ENCODE peak calls at places on chromosome 16, in ten cellular contexts. One of them, this sample, is unnamed. For H3K9me3, the result is how much of the 10 kb centered on the place peaks cover.

GRCh38 chr16:83365166-83365565 is 442.6 kb upstream of the HSBP1 start:
- DNase-seq in upper lobe of right lung: no peak
- DNase-seq in heart left ventricle: no peak
- DNase-seq in tibial nerve: no peak
- DNase-seq in lower lobe of right lung: no peak
- DNase-seq in CD4-positive, CD25-positive, alpha-beta regulatory T cell: no peak
- DNase-seq in CD4-positive, alpha-beta T cell: no peak
- DNase-seq in transverse colon: no peak
- DNase-seq in H1: no peak
- DNase-seq in effector memory CD4-positive, alpha-beta T cell: no peak
- DNase-seq in this sample: no peak

GRCh38 chr16:68083861-68084503 is 1.2 kb upstream of the NFATC3 start:
- DNase-seq in upper lobe of right lung: no peak
- DNase-seq in heart left ventricle: no peak
- DNase-seq in tibial nerve: peak
- DNase-seq in lower lobe of right lung: peak
- DNase-seq in CD4-positive, CD25-positive, alpha-beta regulatory T cell: no peak
- DNase-seq in CD4-positive, alpha-beta T cell: no peak
- DNase-seq in transverse colon: no peak
- DNase-seq in H1: no peak
- DNase-seq in effector memory CD4-positive, alpha-beta T cell: no peak
- DNase-seq in this sample: no peak

GRCh38 chr16:27515874-27516353 is 33.8 kb downstream of the GTF3C1 start:
- DNase-seq in upper lobe of right lung: no peak
- DNase-seq in heart left ventricle: no peak
- DNase-seq in tibial nerve: no peak
- DNase-seq in lower lobe of right lung: no peak
- DNase-seq in CD4-positive, CD25-positive, alpha-beta regulatory T cell: no peak
- DNase-seq in CD4-positive, alpha-beta T cell: no peak
- DNase-seq in transverse colon: no peak
- DNase-seq in H1: peak
- DNase-seq in effector memory CD4-positive, alpha-beta T cell: no peak
- DNase-seq in this sample: no peak

GRCh38 chr16:83441523-83441922 is 366.3 kb upstream of the HSBP1 start:
- DNase-seq in upper lobe of right lung: no peak
- DNase-seq in heart left ventricle: no peak
- DNase-seq in tibial nerve: no peak
- DNase-seq in lower lobe of right lung: no peak
- DNase-seq in CD4-positive, CD25-positive, alpha-beta regulatory T cell: no peak
- DNase-seq in CD4-positive, alpha-beta T cell: no peak
- DNase-seq in transverse colon: no peak
- DNase-seq in H1: no peak
- DNase-seq in effector memory CD4-positive, alpha-beta T cell: no peak
- DNase-seq in this sample: no peak

GRCh38 chr16:84079664-84080063 is 37.1 kb upstream of the SLC38A8 start:
- DNase-seq in upper lobe of right lung: no peak
- DNase-seq in heart left ventricle: no peak
- DNase-seq in tibial nerve: no peak
- DNase-seq in lower lobe of right lung: no peak
- DNase-seq in CD4-positive, CD25-positive, alpha-beta regulatory T cell: no peak
- DNase-seq in CD4-positive, alpha-beta T cell: no peak
- DNase-seq in transverse colon: no peak
- DNase-seq in H1: no peak
- DNase-seq in effector memory CD4-positive, alpha-beta T cell: no peak
- DNase-seq in this sample: no peak

GRCh38 chr16:11602321-11602720 is 15.6 kb upstream of the LITAF start:
- DNase-seq in upper lobe of right lung: peak
- DNase-seq in heart left ventricle: no peak
- DNase-seq in tibial nerve: no peak
- DNase-seq in lower lobe of right lung: no peak
- DNase-seq in CD4-positive, CD25-positive, alpha-beta regulatory T cell: no peak
- DNase-seq in CD4-positive, alpha-beta T cell: no peak
- DNase-seq in transverse colon: no peak
- DNase-seq in H1: no peak
- DNase-seq in effector memory CD4-positive, alpha-beta T cell: no peak
- DNase-seq in this sample: no peak

GRCh38 chr16:57988929-57989328 is 11.5 kb downstream of the ZNF319 start:
- DNase-seq in upper lobe of right lung: no peak
- DNase-seq in heart left ventricle: peak
- DNase-seq in tibial nerve: no peak
- DNase-seq in lower lobe of right lung: peak
- DNase-seq in CD4-positive, CD25-positive, alpha-beta regulatory T cell: no peak
- DNase-seq in CD4-positive, alpha-beta T cell: no peak
- DNase-seq in transverse colon: no peak
- DNase-seq in H1: no peak
- DNase-seq in effector memory CD4-positive, alpha-beta T cell: no peak
- DNase-seq in this sample: no peak

GRCh38 chr16:12901597-12902436 is at the start of gene SHISA9:
- DNase-seq in upper lobe of right lung: no peak
- DNase-seq in heart left ventricle: no peak
- DNase-seq in tibial nerve: no peak
- DNase-seq in lower lobe of right lung: no peak
- DNase-seq in CD4-positive, CD25-positive, alpha-beta regulatory T cell: no peak
- DNase-seq in CD4-positive, alpha-beta T cell: no peak
- DNase-seq in transverse colon: no peak
- DNase-seq in H1: peak
- DNase-seq in effector memory CD4-positive, alpha-beta T cell: no peak
- DNase-seq in this sample: no peak

GRCh38 chr16:65786916-65787315 is 579.6 kb upstream of the CDH5 start:
- DNase-seq in upper lobe of right lung: no peak
- DNase-seq in heart left ventricle: no peak
- DNase-seq in tibial nerve: no peak
- DNase-seq in lower lobe of right lung: no peak
- DNase-seq in CD4-positive, CD25-positive, alpha-beta regulatory T cell: no peak
- DNase-seq in CD4-positive, alpha-beta T cell: no peak
- DNase-seq in transverse colon: no peak
- DNase-seq in H1: peak
- DNase-seq in effector memory CD4-positive, alpha-beta T cell: no peak
- DNase-seq in this sample: no peak

GRCh38 chr16:79805621-79806020 is 205.1 kb upstream of the MAF start:
- DNase-seq in upper lobe of right lung: no peak
- DNase-seq in heart left ventricle: no peak
- DNase-seq in tibial nerve: no peak
- DNase-seq in lower lobe of right lung: no peak
- DNase-seq in CD4-positive, CD25-positive, alpha-beta regulatory T cell: no peak
- DNase-seq in CD4-positive, alpha-beta T cell: no peak
- DNase-seq in transverse colon: no peak
- DNase-seq in H1: no peak
- DNase-seq in effector memory CD4-positive, alpha-beta T cell: no peak
- DNase-seq in this sample: no peak

GRCh38 chr16:85352221-85352620 is 239.9 kb upstream of the CIBAR2 start:
- DNase-seq in upper lobe of right lung: no peak
- DNase-seq in heart left ventricle: no peak
- DNase-seq in tibial nerve: no peak
- DNase-seq in lower lobe of right lung: no peak
- DNase-seq in CD4-positive, CD25-positive, alpha-beta regulatory T cell: no peak
- DNase-seq in CD4-positive, alpha-beta T cell: no peak
- DNase-seq in transverse colon: no peak
- DNase-seq in H1: no peak
- DNase-seq in effector memory CD4-positive, alpha-beta T cell: no peak
- DNase-seq in this sample: no peak

GRCh38 chr16:70418993-70419318 is 19.9 kb downstream of the ST3GAL2 start:
- DNase-seq in upper lobe of right lung: no peak
- DNase-seq in heart left ventricle: no peak
- DNase-seq in tibial nerve: no peak
- DNase-seq in lower lobe of right lung: no peak
- DNase-seq in CD4-positive, CD25-positive, alpha-beta regulatory T cell: no peak
- DNase-seq in CD4-positive, alpha-beta T cell: no peak
- DNase-seq in transverse colon: no peak
- DNase-seq in H1: no peak
- DNase-seq in effector memory CD4-positive, alpha-beta T cell: no peak
- DNase-seq in this sample: no peak

GRCh38 chr16:23064642-23065041 is 84.6 kb downstream of the USP31 start:
- DNase-seq in upper lobe of right lung: no peak
- DNase-seq in heart left ventricle: no peak
- DNase-seq in tibial nerve: no peak
- DNase-seq in lower lobe of right lung: no peak
- DNase-seq in CD4-positive, CD25-positive, alpha-beta regulatory T cell: no peak
- DNase-seq in CD4-positive, alpha-beta T cell: no peak
- DNase-seq in transverse colon: no peak
- DNase-seq in H1: no peak
- DNase-seq in effector memory CD4-positive, alpha-beta T cell: no peak
- DNase-seq in this sample: no peak

GRCh38 chr16:22163806-22164205 is 1.5 kb downstream of the SDR42E2 start:
- DNase-seq in upper lobe of right lung: no peak
- DNase-seq in heart left ventricle: no peak
- DNase-seq in tibial nerve: no peak
- DNase-seq in lower lobe of right lung: no peak
- DNase-seq in CD4-positive, CD25-positive, alpha-beta regulatory T cell: no peak
- DNase-seq in CD4-positive, alpha-beta T cell: no peak
- DNase-seq in transverse colon: no peak
- DNase-seq in H1: no peak
- DNase-seq in effector memory CD4-positive, alpha-beta T cell: no peak
- DNase-seq in this sample: no peak

GRCh38 chr16:85017151-85017550 is 5.8 kb upstream of the ZDHHC7 start:
- DNase-seq in upper lobe of right lung: no peak
- DNase-seq in heart left ventricle: no peak
- DNase-seq in tibial nerve: no peak
- DNase-seq in lower lobe of right lung: peak
- DNase-seq in CD4-positive, CD25-positive, alpha-beta regulatory T cell: no peak
- DNase-seq in CD4-positive, alpha-beta T cell: no peak
- DNase-seq in transverse colon: no peak
- DNase-seq in H1: no peak
- DNase-seq in effector memory CD4-positive, alpha-beta T cell: no peak
- DNase-seq in this sample: no peak

GRCh38 chr16:65773319-65773874 is 593.1 kb upstream of the CDH5 start:
- DNase-seq in upper lobe of right lung: no peak
- DNase-seq in heart left ventricle: no peak
- DNase-seq in tibial nerve: no peak
- DNase-seq in lower lobe of right lung: no peak
- DNase-seq in CD4-positive, CD25-positive, alpha-beta regulatory T cell: no peak
- DNase-seq in CD4-positive, alpha-beta T cell: no peak
- DNase-seq in transverse colon: no peak
- DNase-seq in H1: peak
- DNase-seq in effector memory CD4-positive, alpha-beta T cell: no peak
- DNase-seq in this sample: no peak

GRCh38 chr16:3311496-3311895 is 6.2 kb downstream of the ZNF75A start:
- DNase-seq in upper lobe of right lung: no peak
- DNase-seq in heart left ventricle: no peak
- DNase-seq in tibial nerve: no peak
- DNase-seq in lower lobe of right lung: no peak
- DNase-seq in CD4-positive, CD25-positive, alpha-beta regulatory T cell: no peak
- DNase-seq in CD4-positive, alpha-beta T cell: no peak
- DNase-seq in transverse colon: no peak
- DNase-seq in H1: no peak
- DNase-seq in effector memory CD4-positive, alpha-beta T cell: no peak
- DNase-seq in this sample: no peak
- H3K9me3 ChIP-seq in upper lobe of right lung: half or more
- H3K9me3 ChIP-seq in heart left ventricle: half or more
- H3K9me3 ChIP-seq in tibial nerve: under half
- H3K9me3 ChIP-seq in lower lobe of right lung: half or more
- H3K9me3 ChIP-seq in CD4-positive, CD25-positive, alpha-beta regulatory T cell: half or more
- H3K9me3 ChIP-seq in CD4-positive, alpha-beta T cell: half or more
- H3K9me3 ChIP-seq in transverse colon: half or more
- H3K9me3 ChIP-seq in H1: half or more
- H3K9me3 ChIP-seq in effector memory CD4-positive, alpha-beta T cell: under half
- H3K9me3 ChIP-seq in this sample: under half

DNA sequence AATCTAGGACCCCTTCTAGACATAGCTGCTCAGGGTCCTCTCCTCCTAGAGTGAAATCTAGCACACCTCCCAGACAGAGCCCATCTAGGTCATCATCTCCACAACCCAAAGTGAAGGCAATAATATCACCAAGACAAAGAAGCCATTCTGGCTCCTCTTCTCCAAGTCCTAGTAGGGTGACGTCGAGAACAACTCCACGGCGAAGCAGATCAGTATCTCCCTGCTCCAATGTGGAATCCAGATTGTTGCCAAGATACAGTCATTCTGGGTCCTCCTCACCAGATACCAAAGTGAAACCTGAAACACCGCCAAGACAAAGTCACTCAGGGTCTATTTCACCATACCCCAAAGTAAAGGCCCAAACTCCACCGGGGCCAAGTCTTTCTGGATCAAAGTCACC is 10.7 kb downstream of the SRRM2 start:
- DNase-seq in upper lobe of right lung: no peak
- DNase-seq in heart left ventricle: no peak
- DNase-seq in tibial nerve: no peak
- DNase-seq in lower lobe of right lung: peak
- DNase-seq in CD4-positive, CD25-positive, alpha-beta regulatory T cell: no peak
- DNase-seq in CD4-positive, alpha-beta T cell: no peak
- DNase-seq in transverse colon: no peak
- DNase-seq in H1: no peak
- DNase-seq in effector memory CD4-positive, alpha-beta T cell: no peak
- DNase-seq in this sample: no peak
- H3K9me3 ChIP-seq in upper lobe of right lung: under half
- H3K9me3 ChIP-seq in heart left ventricle: under half
- H3K9me3 ChIP-seq in tibial nerve: under half
- H3K9me3 ChIP-seq in lower lobe of right lung: under half
- H3K9me3 ChIP-seq in CD4-positive, CD25-positive, alpha-beta regulatory T cell: under half
- H3K9me3 ChIP-seq in CD4-positive, alpha-beta T cell: under half
- H3K9me3 ChIP-seq in transverse colon: under half
- H3K9me3 ChIP-seq in H1: under half
- H3K9me3 ChIP-seq in effector memory CD4-positive, alpha-beta T cell: under half
- H3K9me3 ChIP-seq in this sample: under half

GRCh38 chr16:15399317-15399716 is 3.8 kb downstream of the MPV17L start:
- DNase-seq in upper lobe of right lung: no peak
- DNase-seq in heart left ventricle: no peak
- DNase-seq in tibial nerve: no peak
- DNase-seq in lower lobe of right lung: no peak
- DNase-seq in CD4-positive, CD25-positive, alpha-beta regulatory T cell: no peak
- DNase-seq in CD4-positive, alpha-beta T cell: no peak
- DNase-seq in transverse colon: no peak
- DNase-seq in H1: no peak
- DNase-seq in effector memory CD4-positive, alpha-beta T cell: no peak
- DNase-seq in this sample: no peak

GRCh38 chr16:15401972-15402371 is 6.4 kb downstream of the MPV17L start:
- DNase-seq in upper lobe of right lung: no peak
- DNase-seq in heart left ventricle: no peak
- DNase-seq in tibial nerve: no peak
- DNase-seq in lower lobe of right lung: no peak
- DNase-seq in CD4-positive, CD25-positive, alpha-beta regulatory T cell: no peak
- DNase-seq in CD4-positive, alpha-beta T cell: no peak
- DNase-seq in transverse colon: no peak
- DNase-seq in H1: no peak
- DNase-seq in effector memory CD4-positive, alpha-beta T cell: no peak
- DNase-seq in this sample: no peak

GRCh38 chr16:15398618-15399316 is 3.2 kb downstream of the MPV17L start:
- DNase-seq in upper lobe of right lung: no peak
- DNase-seq in heart left ventricle: no peak
- DNase-seq in tibial nerve: no peak
- DNase-seq in lower lobe of right lung: no peak
- DNase-seq in CD4-positive, CD25-positive, alpha-beta regulatory T cell: no peak
- DNase-seq in CD4-positive, alpha-beta T cell: no peak
- DNase-seq in transverse colon: no peak
- DNase-seq in H1: no peak
- DNase-seq in effector memory CD4-positive, alpha-beta T cell: no peak
- DNase-seq in this sample: no peak

GRCh38 chr16:15396948-15397594 is 1.5 kb downstream of the MPV17L start:
- DNase-seq in upper lobe of right lung: no peak
- DNase-seq in heart left ventricle: no peak
- DNase-seq in tibial nerve: no peak
- DNase-seq in lower lobe of right lung: no peak
- DNase-seq in CD4-positive, CD25-positive, alpha-beta regulatory T cell: no peak
- DNase-seq in CD4-positive, alpha-beta T cell: no peak
- DNase-seq in transverse colon: no peak
- DNase-seq in H1: no peak
- DNase-seq in effector memory CD4-positive, alpha-beta T cell: no peak
- DNase-seq in this sample: no peak
- H3K9me3 ChIP-seq in upper lobe of right lung: under half
- H3K9me3 ChIP-seq in heart left ventricle: under half
- H3K9me3 ChIP-seq in tibial nerve: under half
- H3K9me3 ChIP-seq in lower lobe of right lung: under half
- H3K9me3 ChIP-seq in CD4-positive, CD25-positive, alpha-beta regulatory T cell: under half
- H3K9me3 ChIP-seq in CD4-positive, alpha-beta T cell: under half
- H3K9me3 ChIP-seq in transverse colon: under half
- H3K9me3 ChIP-seq in H1: under half
- H3K9me3 ChIP-seq in effector memory CD4-positive, alpha-beta T cell: under half
- H3K9me3 ChIP-seq in this sample: under half

GRCh38 chr16:31754998-31755615 is 118.5 kb upstream of the ZNF267 start:
- DNase-seq in upper lobe of right lung: no peak
- DNase-seq in heart left ventricle: no peak
- DNase-seq in tibial nerve: no peak
- DNase-seq in lower lobe of right lung: no peak
- DNase-seq in CD4-positive, CD25-positive, alpha-beta regulatory T cell: no peak
- DNase-seq in CD4-positive, alpha-beta T cell: no peak
- DNase-seq in transverse colon: no peak
- DNase-seq in H1: no peak
- DNase-seq in effector memory CD4-positive, alpha-beta T cell: no peak
- DNase-seq in this sample: no peak
- H3K9me3 ChIP-seq in upper lobe of right lung: half or more
- H3K9me3 ChIP-seq in heart left ventricle: half or more
- H3K9me3 ChIP-seq in tibial nerve: under half
- H3K9me3 ChIP-seq in lower lobe of right lung: half or more
- H3K9me3 ChIP-seq in CD4-positive, CD25-positive, alpha-beta regulatory T cell: half or more
- H3K9me3 ChIP-seq in CD4-positive, alpha-beta T cell: half or more
- H3K9me3 ChIP-seq in transverse colon: half or more
- H3K9me3 ChIP-seq in H1: half or more
- H3K9me3 ChIP-seq in effector memory CD4-positive, alpha-beta T cell: half or more
- H3K9me3 ChIP-seq in this sample: half or more